ENCODE peak calls at places on chromosomes 1 and 21, in four cellular contexts. R is HepG2, T is A549, L is K562. S is an unnamed sample.

GRCh38 chr1:156870734-156871133 is 10.1 kb downstream of the NTRK1 start:
- DNase-seq in R (no peak), T (peak), L (no peak), S (no peak)

GRCh38 chr1:188423088-188423487 is 1594.3 kb downstream of the PLA2G4A start:
- DNase-seq in R (no peak), T (no peak), L (no peak), S (no peak)

GRCh38 chr1:184950209-184950608 is 24.1 kb downstream of the NIBAN1 start:
- DNase-seq in R (no peak), T (no peak), L (no peak), S (no peak)

GRCh38 chr1:234658143-234658542 is 48.2 kb upstream of the IRF2BP2 start:
- DNase-seq in R (peak), T (no peak), L (no peak), S (no peak)

GRCh38 chr1:210489491-210489890 is 160.8 kb downstream of the HHAT start:
- DNase-seq in R (no peak), T (no peak), L (no peak), S (no peak)

GRCh38 chr21:22235866-22236590 is 1237.8 kb downstream of the NCAM2 start:
- DNase-seq in R (no peak), T (no peak), L (no peak), S (no peak)

GRCh38 chr1:204730826-204731459 is 45.4 kb upstream of the LRRN2 start:
- DNase-seq in R (no peak), T (no peak), L (no peak), S (no peak)

GRCh38 chr1:149899460-149900284 is at the start of gene BOLA1:
- DNase-seq in R (peak), T (peak), L (no peak), S (peak)

GRCh38 chr1:146032613-146033219 is 11.2 kb upstream of the HJV start:
- DNase-seq in R (peak), T (no peak), L (peak), S (peak)

DNA sequence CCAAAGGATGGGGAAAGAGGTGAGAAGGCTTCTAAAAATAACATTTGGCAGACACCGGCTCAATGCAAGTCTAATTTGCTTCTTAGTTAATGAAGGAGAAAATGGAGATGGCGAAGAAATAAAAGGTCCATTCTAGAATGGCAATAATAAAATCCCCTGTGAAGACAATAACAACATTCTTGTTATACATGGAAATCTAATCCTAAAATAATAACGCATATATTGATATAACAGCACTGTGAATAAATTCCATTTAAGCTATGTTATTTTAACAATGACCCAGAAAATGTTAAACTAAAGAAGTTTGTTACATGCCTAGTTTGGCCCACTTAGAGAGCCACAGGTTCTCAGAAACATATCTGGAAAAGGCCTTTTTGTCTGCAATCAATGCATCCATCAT is 117.6 kb downstream of the HLCS start:
- DNase-seq in R (no peak), T (no peak), L (no peak), S (no peak)
- TF ChIP-seq CHD4 in R (no peak), T (no peak), L (no peak), S (no peak)

DNA sequence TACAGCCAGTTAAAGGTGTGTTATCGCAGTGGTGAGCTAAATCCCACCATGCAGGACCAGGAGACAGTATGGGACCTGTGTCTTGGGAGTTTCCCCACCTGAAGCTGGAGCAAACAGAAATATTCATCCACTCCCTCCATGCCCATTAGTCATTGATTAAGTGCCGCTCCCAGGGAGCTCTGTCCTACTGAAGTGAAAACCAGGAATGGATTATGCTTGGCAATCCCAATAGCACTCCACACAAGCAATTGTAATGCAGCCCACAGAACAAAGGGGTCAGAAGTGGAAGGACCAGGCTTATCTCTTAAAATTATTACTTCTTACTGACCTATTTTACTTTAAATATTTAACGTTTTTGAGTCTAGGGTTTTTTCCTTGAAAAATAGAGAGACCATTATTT is 1005.4 kb downstream of the ADGRL2 start:
- DNase-seq in R (no peak), T (no peak), L (no peak), S (no peak)
- TF ChIP-seq CHD4 in R (no peak), T (no peak), L (no peak), S (no peak)

DNA sequence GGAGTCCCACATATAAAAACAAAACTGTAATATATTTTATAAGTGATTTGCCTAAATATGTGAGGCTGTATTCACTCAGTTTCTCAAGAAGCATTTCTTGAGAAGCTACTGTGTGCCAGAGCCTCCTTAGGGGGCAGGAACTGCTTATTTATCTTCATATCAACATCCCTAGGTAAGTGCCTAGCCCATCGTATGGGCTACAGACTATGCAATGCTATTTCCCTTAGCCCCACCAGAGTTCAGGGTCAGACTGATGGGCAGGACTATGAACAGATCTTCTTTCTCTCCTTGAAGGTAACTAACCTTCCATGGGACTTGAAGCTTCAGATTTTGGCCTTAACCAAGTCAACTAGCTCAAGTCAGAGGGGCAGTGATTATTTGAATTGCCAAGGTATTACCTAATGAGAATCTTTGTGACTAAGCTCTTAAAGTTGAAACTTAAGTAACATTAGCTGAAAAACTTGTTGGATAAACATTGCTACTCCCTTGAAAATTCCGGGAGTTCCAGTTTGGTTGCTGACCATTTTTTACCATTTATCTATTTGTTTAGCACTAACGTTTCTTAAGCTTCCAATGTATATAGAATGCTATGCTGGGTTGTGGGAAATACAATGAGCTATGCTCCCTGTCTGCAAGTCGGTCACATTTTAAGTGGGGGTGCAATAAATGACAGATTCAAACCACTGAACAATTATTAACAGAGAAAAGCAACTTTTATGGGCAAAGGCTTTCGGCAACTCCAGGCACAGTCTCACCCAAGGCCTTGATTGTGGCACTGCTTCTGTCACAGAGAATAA is 85.2 kb downstream of the GPR88 start:
- DNase-seq in R (no peak), T (no peak), L (no peak), S (no peak)
- TF ChIP-seq CHD4 in R (no peak), T (no peak), L (no peak), S (no peak)

DNA sequence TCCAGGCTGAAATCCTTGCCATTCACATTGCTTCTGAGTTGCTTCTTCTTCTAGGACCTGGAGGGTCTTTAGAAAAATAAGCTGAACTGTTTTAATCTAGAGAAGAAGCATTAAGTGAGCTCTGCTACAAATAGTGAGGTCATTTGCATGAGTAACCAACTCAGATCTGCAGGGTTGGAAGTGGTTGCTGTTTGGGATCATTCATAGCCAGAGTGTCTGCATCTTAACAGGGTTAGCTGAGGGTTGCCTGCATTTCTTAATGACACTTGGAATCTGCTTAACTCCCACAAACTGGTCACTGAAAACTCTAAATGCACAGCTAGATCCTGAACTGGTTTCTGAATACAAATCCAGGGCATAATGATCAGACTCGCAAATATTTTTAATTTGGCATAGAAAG is 9.9 kb downstream of the CNIH3 start:
- DNase-seq in R (no peak), T (no peak), L (no peak), S (no peak)
- TF ChIP-seq CHD4 in R (no peak), T (no peak), L (no peak), S (no peak)

GRCh38 chr1:116809181-116809508 is 54.9 kb downstream of the CD2 start:
- DNase-seq in R (no peak), T (no peak), L (no peak), S (no peak)

GRCh38 chr1:116806671-116807070 is 52.4 kb downstream of the CD2 start:
- DNase-seq in R (no peak), T (no peak), L (no peak), S (no peak)

GRCh38 chr1:116807394-116807793 is 53.2 kb downstream of the CD2 start:
- DNase-seq in R (no peak), T (no peak), L (no peak), S (no peak)

GRCh38 chr1:116807871-116808450 is 53.7 kb downstream of the CD2 start:
- DNase-seq in R (no peak), T (no peak), L (no peak), S (no peak)

DNA sequence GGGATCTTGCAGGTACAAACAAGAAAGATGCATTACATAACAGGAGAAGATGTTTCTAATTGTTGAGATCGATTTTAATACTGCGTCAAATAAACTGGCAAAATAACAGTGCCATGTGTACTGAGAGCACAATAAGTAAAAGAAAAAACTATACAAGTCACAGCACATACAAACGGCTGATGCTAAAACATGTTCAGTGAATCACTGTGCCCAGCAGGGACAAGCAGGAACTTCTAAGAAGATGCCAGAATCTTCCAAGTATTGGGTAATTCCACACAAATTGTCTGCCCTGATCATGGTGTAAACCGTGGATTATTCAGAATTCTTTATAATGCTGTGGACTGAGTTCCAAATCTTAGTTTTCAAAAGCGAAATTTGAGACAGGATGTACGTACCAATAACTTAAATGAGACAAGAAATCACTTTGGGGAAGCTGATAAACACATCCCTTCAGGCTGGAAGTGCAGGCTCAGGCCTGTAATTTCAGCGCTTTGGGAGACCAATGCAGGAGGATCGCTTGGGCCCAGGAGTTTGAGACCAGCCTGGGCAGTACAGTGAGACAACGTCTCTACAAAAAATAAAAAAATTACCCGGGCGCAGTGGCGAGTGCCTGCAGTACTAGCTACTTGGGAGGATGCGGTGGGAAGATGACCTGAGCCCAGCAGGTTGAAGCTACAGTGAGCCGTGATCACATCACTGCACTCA is 54.4 kb downstream of the CD2 start:
- DNase-seq in R (no peak), T (no peak), L (no peak), S (no peak)
- TF ChIP-seq CHD4 in R (no peak), T (no peak), L (no peak), S (no peak)

GRCh38 chr21:34732388-34732821 is 63.6 kb downstream of the CLIC6 start:
- DNase-seq in R (no peak), T (no peak), L (no peak), S (no peak)
- TF ChIP-seq CHD4 in R (no peak), T (no peak), L (no peak), S (no peak)

S was measured in GM12878.